ENCODE peak calls at places on chromosomes 7 and 10, in eight cellular contexts. A is GM23248; Y is stimulated activated CD8-positive, alpha-beta memory T cell treated with anti-CD3 and anti-CD28 coated beads, Interleukin-7, amount 100 ng/mL, for 24 hours; T is pancreas; D is stimulated activated naive B cell treated with anti-CD40 and anti-IgM and Interleukin-4, amounts not matched to agents 10 μg/mL and 1 μg/mL and 100 μg/mL, for 72 hours; G is LoVo; Q is RWPE1; V is fibroblast of the conjunctiva. E is an unnamed sample.

GRCh38 chr10:3293536-3294431 is 121.2 kb upstream of the PITRM1 start:
- DNase-seq in A (peak), Y (no peak), T (no peak), D (no peak), G (no peak), Q (no peak), V (peak), E (no peak)

GRCh38 chr7:39317107-39317506 is 249.1 kb upstream of the YAE1 start:
- DNase-seq in A (no peak), Y (no peak), T (no peak), D (no peak), G (no peak), Q (no peak), V (no peak), E (no peak)

GRCh38 chr7:30503273-30504212 is 1.1 kb downstream of the GGCT start:
- DNase-seq in A (peak), Y (no peak), T (no peak), D (no peak), G (no peak), Q (no peak), V (no peak), E (peak)

GRCh38 chr7:508461-509170 is 11.0 kb downstream of the PDGFA start:
- DNase-seq in A (no peak), Y (no peak), T (no peak), D (no peak), G (no peak), Q (no peak), V (no peak), E (no peak)

GRCh38 chr10:122500194-122500593 is 38.8 kb downstream of the HTRA1 start:
- DNase-seq in A (no peak), Y (no peak), T (no peak), D (no peak), G (no peak), Q (no peak), V (no peak), E (no peak)

GRCh38 chr7:150410680-150411346 is 31.7 kb downstream of the ZNF775 start:
- DNase-seq in A (no peak), Y (no peak), T (no peak), D (no peak), G (no peak), Q (no peak), V (no peak), E (no peak)

GRCh38 chr10:32795598-32796183 is 162.3 kb downstream of the ITGB1 start:
- DNase-seq in A (peak), Y (no peak), T (no peak), D (no peak), G (peak), Q (peak), V (peak), E (peak)

GRCh38 chr10:101660268-101660667 is 34.7 kb downstream of the FBXW4 start:
- DNase-seq in A (no peak), Y (no peak), T (no peak), D (no peak), G (no peak), Q (no peak), V (no peak), E (no peak)

GRCh38 chr10:63166742-63167258 is 33.7 kb downstream of the NRBF2 start:
- DNase-seq in A (peak), Y (no peak), T (peak), D (peak), G (peak), Q (peak), V (peak), E (peak)

GRCh38 chr10:3350790-3351364 is 178.3 kb upstream of the PITRM1 start:
- DNase-seq in A (no peak), Y (no peak), T (no peak), D (no peak), G (no peak), Q (no peak), V (no peak), E (no peak)

GRCh38 chr7:28854750-28855074 is 103.4 kb downstream of the TRIL start:
- DNase-seq in A (peak), Y (no peak), T (no peak), D (no peak), G (no peak), Q (no peak), V (no peak), E (no peak)

GRCh38 chr7:105267244-105267643 is 121.5 kb downstream of the SRPK2 start:
- DNase-seq in A (no peak), Y (no peak), T (no peak), D (no peak), G (no peak), Q (no peak), V (no peak), E (no peak)

GRCh38 chr7:151038951-151039849 is 9.1 kb upstream of the ASIC3 start:
- DNase-seq in A (peak), Y (peak), T (peak), D (peak), G (peak), Q (peak), V (peak), E (peak)

GRCh38 chr10:32207544-32207943 is 139.4 kb downstream of the EPC1 start:
- DNase-seq in A (peak), Y (peak), T (peak), D (peak), G (peak), Q (peak), V (peak), E (peak)

GRCh38 chr10:70917635-70918034 is 29.3 kb upstream of the PCBD1 start:
- DNase-seq in A (no peak), Y (no peak), T (no peak), D (no peak), G (no peak), Q (no peak), V (no peak), E (no peak)

GRCh38 chr7:76211216-76211615 is 9.5 kb downstream of the SRRM3 start:
- DNase-seq in A (no peak), Y (no peak), T (no peak), D (no peak), G (no peak), Q (no peak), V (no peak), E (no peak)

GRCh38 chr10:12934777-12935176 is 66.7 kb downstream of the CCDC3 start:
- DNase-seq in A (peak), Y (no peak), T (no peak), D (no peak), G (peak), Q (peak), V (no peak), E (peak)

GRCh38 chr7:110839866-110840265 is 251.1 kb upstream of the LRRN3 start:
- DNase-seq in A (peak), Y (no peak), T (no peak), D (no peak), G (no peak), Q (no peak), V (peak), E (no peak)

GRCh38 chr10:110783509-110784103 is 88.1 kb upstream of the PDCD4 start:
- DNase-seq in A (peak), Y (no peak), T (no peak), D (no peak), G (no peak), Q (no peak), V (no peak), E (no peak)

GRCh38 chr10:119233123-119233820 is 25.9 kb downstream of the GRK5 start:
- DNase-seq in A (peak), Y (no peak), T (no peak), D (no peak), G (no peak), Q (no peak), V (no peak), E (no peak)

GRCh38 chr10:132738454-132739224 is 47.3 kb downstream of the NKX6-2 start:
- DNase-seq in A (no peak), Y (no peak), T (no peak), D (no peak), G (no peak), Q (no peak), V (no peak), E (no peak)

GRCh38 chr7:158973440-158973839 is 117.1 kb downstream of the DYNC2I1 start:
- DNase-seq in A (no peak), Y (no peak), T (no peak), D (peak), G (peak), Q (peak), V (no peak), E (peak)

GRCh38 chr7:151851160-151851751 is 25.7 kb downstream of the PRKAG2 start:
- DNase-seq in A (peak), Y (no peak), T (peak), D (peak), G (no peak), Q (peak), V (no peak), E (no peak)